ENCODE peak calls at places on chromosomes 3 and 15, in ten cellular contexts. V, W, K, Z, X, U, Y, P, L and O are unnamed samples.

GRCh38 chr3:175266478-175266877 is 407.3 kb downstream of the NAALADL2 start:
- DNase-seq in X (no peak), V (peak), W (no peak), L (no peak), Y (peak), K (no peak), Z (no peak), U (no peak), P (no peak), O (peak)

GRCh38 chr3:194058189-194058571 is 77.8 kb upstream of the HES1 start:
- DNase-seq in X (peak), W (no peak), P (no peak), V (peak), U (peak), Z (no peak), L (peak), K (peak), Y (peak), O (peak)

GRCh38 chr3:99410789-99411311 is 227.5 kb upstream of the COL8A1 start:
- DNase-seq in P (no peak), Z (no peak), U (no peak), L (no peak), V (peak), K (no peak), X (no peak), Y (peak), W (no peak), O (peak)

GRCh38 chr3:13012228-13012691 is 61.0 kb downstream of the IQSEC1 start:
- DNase-seq in L (no peak), V (peak), U (peak), K (peak), P (no peak), W (no peak), Y (peak), X (peak), Z (peak), O (no peak)

GRCh38 chr3:17793542-17794195 is 51.2 kb upstream of the TBC1D5 start:
- DNase-seq in L (no peak), P (no peak), X (no peak), Z (no peak), K (no peak), Y (no peak), V (no peak), W (no peak), U (no peak), O (no peak)

GRCh38 chr15:40891810-40892448 is 2.3 kb upstream of the VPS18 start:
- DNase-seq in Y (peak), P (no peak), W (no peak), K (no peak), U (no peak), L (peak), X (no peak), V (no peak), Z (no peak), O (peak)

GRCh38 chr15:36108539-36108938 is 470.9 kb upstream of the CDIN1 start:
- DNase-seq in P (no peak), Y (no peak), V (no peak), X (no peak), K (no peak), U (no peak), W (no peak), L (no peak), Z (no peak), O (no peak)

GRCh38 chr3:72077473-72078259 is 292.7 kb upstream of the PROK2 start:
- DNase-seq in Z (no peak), L (no peak), U (no peak), X (no peak), P (no peak), K (no peak), V (no peak), Y (no peak), W (no peak), O (no peak)

GRCh38 chr3:151320131-151320530 is 3.5 kb upstream of the GPR87 start:
- DNase-seq in K (no peak), Z (no peak), P (no peak), V (no peak), Y (no peak), X (no peak), W (no peak), U (no peak), L (no peak), O (no peak)

GRCh38 chr15:70778258-70779076 is 15.1 kb upstream of the UACA start:
- DNase-seq in L (no peak), X (no peak), Y (peak), V (peak), Z (no peak), W (peak), K (no peak), U (no peak), P (peak), O (peak)

GRCh38 chr3:127597020-127597771 is 1.0 kb upstream of the MCM2 start:
- DNase-seq in U (no peak), Z (no peak), Y (no peak), X (no peak), W (no peak), P (no peak), L (no peak), K (no peak), V (no peak), O (no peak)
- H3K4me3 ChIP-seq in U (peak), Z (no peak), Y (no peak), X (peak), W (no peak), P (peak), L (no peak), K (peak), V (no peak), O (no peak)

DNA sequence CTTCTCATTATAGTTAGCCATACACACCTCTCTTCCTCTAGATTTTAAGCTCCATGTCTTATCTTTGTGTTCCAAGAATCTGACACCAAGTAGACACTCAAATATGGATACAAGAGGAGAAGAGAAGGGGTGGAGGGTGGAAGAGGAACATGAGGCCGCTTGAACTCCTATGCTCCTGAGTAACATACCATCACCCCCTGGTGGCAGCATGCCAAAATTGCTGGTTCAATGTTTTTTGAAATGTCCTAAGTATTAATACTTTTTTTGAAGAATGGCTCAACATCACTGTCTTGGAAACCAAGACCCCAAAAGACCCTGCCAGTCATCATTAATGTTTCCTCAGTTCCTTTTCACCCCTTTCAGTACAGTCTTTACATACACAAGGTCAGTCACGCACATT is 71.8 kb upstream of the HACD2 start:
- DNase-seq in X (no peak), Y (no peak), K (no peak), P (no peak), Z (no peak), L (peak), W (no peak), V (no peak), U (no peak), O (no peak)
- H3K4me3 ChIP-seq in X (no peak), Y (no peak), K (no peak), P (no peak), Z (no peak), L (no peak), W (no peak), V (no peak), U (no peak), O (no peak)

GRCh38 chr3:66017084-66017990 is 21.4 kb downstream of the MAGI1 start:
- DNase-seq in K (no peak), P (no peak), Y (no peak), V (no peak), W (no peak), U (no peak), X (no peak), Z (no peak), L (no peak), O (no peak)

GRCh38 chr3:66021731-66022131 is 17.0 kb downstream of the MAGI1 start:
- DNase-seq in Y (no peak), X (no peak), V (no peak), U (no peak), W (no peak), L (peak), K (no peak), P (peak), Z (no peak), O (peak)

GRCh38 chr3:66019896-66020295 is 18.8 kb downstream of the MAGI1 start:
- DNase-seq in P (no peak), L (no peak), U (no peak), Z (no peak), K (no peak), V (no peak), W (no peak), Y (no peak), X (no peak), O (no peak)

GRCh38 chr3:66014641-66015040 is 24.1 kb downstream of the MAGI1 start:
- DNase-seq in U (no peak), W (no peak), L (no peak), P (no peak), Z (no peak), Y (no peak), K (no peak), V (no peak), X (no peak), O (no peak)

GRCh38 chr3:66018047-66019033 is 20.4 kb downstream of the MAGI1 start:
- DNase-seq in W (no peak), X (no peak), L (peak), Z (no peak), P (no peak), Y (no peak), V (no peak), U (no peak), K (no peak), O (no peak)
- H3K4me3 ChIP-seq in W (no peak), X (no peak), L (no peak), Z (no peak), P (no peak), Y (no peak), V (no peak), U (no peak), K (no peak), O (no peak)

DNA sequence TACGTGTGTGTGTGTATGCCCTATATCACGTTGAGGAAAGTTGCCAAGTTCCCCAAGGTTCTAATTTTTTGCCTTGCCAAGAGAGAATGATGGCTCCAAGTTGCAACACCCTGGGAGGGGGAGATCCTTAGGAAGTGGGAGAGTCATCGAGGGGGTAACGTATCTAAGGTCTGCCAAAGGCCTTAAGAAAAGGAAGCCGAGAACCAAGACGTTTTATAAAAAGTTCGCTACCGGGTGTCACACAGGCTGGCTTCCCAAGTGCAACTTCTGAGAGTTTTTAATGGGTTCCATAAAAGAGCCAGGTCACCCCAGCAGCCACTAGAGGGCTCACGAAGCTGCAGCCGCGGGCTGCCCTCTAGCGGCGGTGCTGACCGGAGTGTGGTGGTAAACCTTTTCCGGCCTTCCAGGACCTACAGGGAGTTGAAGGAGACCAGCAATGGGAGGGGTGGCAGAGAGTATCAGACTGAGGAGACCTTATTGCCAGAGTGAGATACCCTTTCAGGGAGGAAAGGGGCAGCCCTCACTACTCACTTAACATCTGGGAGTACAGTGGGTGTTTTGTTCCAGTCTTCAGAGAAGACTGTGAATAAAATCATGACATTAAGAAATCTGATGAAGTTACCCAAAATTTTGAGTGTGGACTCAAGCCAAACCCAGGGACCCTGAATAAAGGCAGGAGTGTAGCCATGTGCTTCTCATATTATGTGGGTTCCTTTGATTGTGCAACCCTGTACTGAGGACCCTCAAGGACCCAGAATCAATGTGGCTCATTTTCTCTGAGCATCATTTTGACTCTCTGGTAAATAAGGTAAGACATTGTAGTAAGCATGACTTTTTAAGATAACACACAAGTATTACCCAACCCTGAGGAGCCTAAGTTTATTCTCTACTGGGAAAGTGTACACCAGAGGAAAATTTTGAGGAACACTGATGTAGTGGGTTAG is 2.5 kb upstream of the RFX7 start:
- DNase-seq in Z (peak), L (peak), U (peak), W (peak), P (peak), Y (peak), K (peak), V (peak), X (peak), O (peak)
- H3K4me3 ChIP-seq in Z (peak), L (no peak), U (peak), W (peak), P (peak), Y (no peak), K (peak), V (peak), X (peak), O (peak)

GRCh38 chr3:138112362-138112761 is 3.0 kb downstream of the DZIP1L start:
- DNase-seq in P (no peak), Z (no peak), U (peak), W (no peak), K (no peak), Y (no peak), V (no peak), X (no peak), L (no peak), O (no peak)
- H3K4me3 ChIP-seq in P (no peak), Z (no peak), U (no peak), W (no peak), K (no peak), Y (no peak), V (no peak), X (no peak), L (no peak), O (no peak)

DNA sequence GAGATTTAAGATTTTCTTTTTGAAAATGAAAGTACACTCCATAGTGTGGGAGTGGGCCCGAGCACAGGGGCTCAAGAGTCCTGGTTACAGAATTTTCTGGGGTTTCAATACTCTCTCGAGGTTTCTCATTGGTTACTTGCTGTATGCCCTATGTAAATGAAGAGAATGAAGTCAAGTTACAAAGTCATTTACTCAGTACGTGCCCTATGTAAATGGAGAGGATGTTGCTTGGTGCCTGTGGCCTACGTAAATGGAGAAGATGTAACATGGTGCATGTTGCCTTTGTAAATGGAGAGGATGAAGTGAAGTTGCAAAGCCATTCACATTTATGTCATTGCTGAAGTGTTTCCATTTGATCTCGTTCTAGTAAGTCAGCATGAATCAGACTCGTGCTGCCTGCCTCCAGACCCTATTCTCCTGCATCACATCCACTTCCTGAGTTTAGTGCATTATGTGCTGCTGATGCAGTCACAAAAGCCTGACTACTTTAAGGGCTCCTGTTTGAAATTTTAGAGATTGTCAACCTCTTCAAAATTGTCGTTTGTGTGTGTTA is 302.0 kb downstream of the ZBBX start:
- DNase-seq in P (no peak), W (no peak), X (no peak), V (no peak), Y (no peak), K (no peak), U (no peak), Z (no peak), L (peak), O (no peak)
- H3K4me3 ChIP-seq in P (no peak), W (no peak), X (no peak), V (no peak), Y (no peak), K (no peak), U (no peak), Z (no peak), L (no peak), O (no peak)

DNA sequence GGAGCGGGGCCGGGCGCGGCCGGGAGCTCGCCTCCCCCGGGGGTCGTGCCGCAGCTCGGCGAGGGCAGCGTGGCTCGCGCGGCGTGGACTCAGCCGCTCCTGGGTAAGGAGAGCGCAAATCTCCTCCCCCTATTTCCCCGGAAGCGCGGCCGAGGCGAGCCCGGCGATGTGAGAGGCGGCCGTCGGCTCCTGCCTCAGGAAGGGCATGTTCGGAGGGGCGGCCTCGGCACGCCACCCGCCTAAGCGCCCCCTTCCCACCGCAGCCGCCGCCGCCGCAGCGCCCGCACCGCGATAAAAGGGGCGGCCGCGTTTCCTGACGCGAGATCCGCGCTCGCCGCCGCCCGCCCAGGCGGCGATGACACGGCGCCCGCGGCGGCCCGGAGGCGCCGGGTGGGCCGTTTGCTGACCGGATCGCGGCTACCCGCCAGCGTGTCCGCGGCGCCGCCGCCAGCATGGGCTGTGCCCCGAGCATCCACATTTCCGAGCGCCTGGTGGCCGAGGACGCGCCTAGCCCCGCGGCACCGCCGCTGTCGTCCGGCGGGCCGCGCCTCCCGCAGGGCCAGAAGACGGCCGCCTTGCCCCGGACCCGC is at the start of gene PDE8A:
- DNase-seq in U (peak), L (peak), W (no peak), K (no peak), Z (peak), Y (peak), X (no peak), P (peak), V (peak), O (no peak)
- H3K4me3 ChIP-seq in U (peak), L (peak), W (peak), K (peak), Z (peak), Y (peak), X (peak), P (peak), V (peak), O (peak)

GRCh38 chr15:42270996-42271395 is 2.0 kb upstream of the GANC start:
- DNase-seq in V (no peak), P (no peak), Z (no peak), X (no peak), U (no peak), W (no peak), K (no peak), Y (no peak), L (no peak), O (no peak)

GRCh38 chr15:42272768-42273098 is 268 bp upstream of the GANC start:
- DNase-seq in X (no peak), U (no peak), Y (no peak), L (no peak), P (no peak), V (no peak), K (no peak), Z (no peak), W (no peak), O (no peak)

GRCh38 chr15:42273099-42273899 is at the start of the genes GANC and TMEM87A:
- DNase-seq in V (peak), L (peak), Z (peak), U (peak), W (peak), X (peak), K (peak), Y (peak), P (peak), O (peak)

GRCh38 chr15:42267286-42267685 is 5.7 kb upstream of the GANC start:
- DNase-seq in L (no peak), K (no peak), V (peak), P (no peak), Z (no peak), Y (peak), U (no peak), W (no peak), X (no peak), O (peak)

GRCh38 chr15:42270551-42270950 is 2.5 kb upstream of the GANC start:
- DNase-seq in W (no peak), K (no peak), Y (no peak), Z (no peak), V (no peak), X (no peak), U (no peak), L (no peak), P (no peak), O (no peak)
- H3K4me3 ChIP-seq in W (no peak), K (no peak), Y (peak), Z (no peak), V (no peak), X (no peak), U (no peak), L (no peak), P (no peak), O (no peak)

DNA sequence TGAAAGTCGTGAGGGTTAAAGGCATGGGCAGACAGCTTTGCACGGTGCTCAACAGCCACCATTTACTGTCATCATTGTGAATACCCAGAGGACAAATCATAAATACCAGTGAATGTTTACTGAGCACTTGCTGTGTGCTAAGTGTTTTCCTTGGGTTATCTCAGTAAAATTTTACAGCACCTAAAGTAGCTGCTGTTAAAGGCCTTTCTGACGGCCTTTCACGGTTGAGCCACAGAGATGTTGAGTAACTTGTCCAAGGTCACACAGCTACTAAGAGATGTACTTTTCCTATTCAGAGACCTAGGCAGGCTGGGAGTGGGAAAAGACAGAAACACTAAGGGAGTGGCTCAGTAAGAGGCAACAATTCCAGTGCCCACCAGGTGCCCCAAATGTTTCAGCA is 393 bp upstream of the CPNE9 start:
- DNase-seq in X (no peak), K (no peak), U (no peak), W (no peak), Z (no peak), P (no peak), L (no peak), V (no peak), Y (no peak), O (no peak)
- H3K4me3 ChIP-seq in X (no peak), K (no peak), U (no peak), W (no peak), Z (no peak), P (no peak), L (no peak), V (no peak), Y (no peak), O (no peak)